ENCODE peak calls at places on chromosomes 2 and 18, in five cellular contexts. X is psoas muscle, Z is AG09309, D is Caco-2, W is right cardiac atrium. G is an unnamed sample.

GRCh38 chr18:32770181-32770650 is 2.6 kb downstream of the KLHL14 start:
- DNase-seq in X (no peak), Z (no peak), D (no peak), W (peak; percentile 33), G (no peak)

GRCh38 chr18:8960740-8961657 is 141.5 kb upstream of the NDUFV2 start:
- DNase-seq in X (no peak), Z (no peak), D (no peak), W (no peak), G (no peak)

GRCh38 chr2:70975237-70975636 is 3.2 kb upstream of the ANKRD53 start:
- DNase-seq in X (no peak), Z (no peak), D (no peak), W (no peak), G (no peak)

GRCh38 chr2:205730701-205731271 is 48.5 kb downstream of the NRP2 start:
- DNase-seq in X (no peak), Z (no peak), D (no peak), W (no peak), G (no peak)

GRCh38 chr2:126777620-126777978 is 121.1 kb upstream of the TEX51 start:
- DNase-seq in X (no peak), Z (no peak), D (no peak), W (no peak), G (no peak)

GRCh38 chr2:239245107-239245506 is 155.7 kb downstream of the HDAC4 start:
- DNase-seq in X (no peak), Z (no peak), D (no peak), W (no peak), G (no peak)

GRCh38 chr2:204036706-204037105 is 100.1 kb downstream of the ICOS start:
- DNase-seq in X (no peak), Z (no peak), D (no peak), W (no peak), G (no peak)

GRCh38 chr2:60335533-60336237 is 217.8 kb downstream of the BCL11A start:
- DNase-seq in X (no peak), Z (no peak), D (no peak), W (no peak), G (no peak)

GRCh38 chr2:63060079-63060482 is 9.5 kb downstream of the OTX1 start:
- DNase-seq in X (no peak), Z (no peak), D (no peak), W (no peak), G (no peak)

GRCh38 chr18:39746201-39746600 is 2180.6 kb upstream of the CELF4 start:
- DNase-seq in X (no peak), Z (no peak), D (no peak), W (no peak), G (no peak)

GRCh38 chr2:174399171-174399570 is 3.6 kb downstream of the SCRN3 start:
- DNase-seq in X (no peak), Z (no peak), D (no peak), W (no peak), G (no peak)

GRCh38 chr2:48471048-48471474 is 58.9 kb upstream of the STON1 start:
- DNase-seq in X (no peak), Z (peak; percentile 43), D (no peak), W (no peak), G (peak; percentile 44)

GRCh38 chr2:189218236-189218635 is 38.7 kb upstream of the COL5A2 start:
- DNase-seq in X (no peak), Z (no peak), D (no peak), W (no peak), G (no peak)

GRCh38 chr2:240688563-240688919 is 3.1 kb upstream of the AQP12A start:
- DNase-seq in X (no peak), Z (no peak), D (no peak), W (no peak), G (no peak)

GRCh38 chr2:148816176-148816575 is 58.9 kb upstream of the KIF5C start:
- DNase-seq in X (no peak), Z (no peak), D (no peak), W (no peak), G (no peak)

GRCh38 chr2:143802242-143802641 is 673.0 kb downstream of the ARHGAP15 start:
- DNase-seq in X (no peak), Z (no peak), D (no peak), W (no peak), G (no peak)

GRCh38 chr2:35741556-35741955 is 614.0 kb upstream of the CRIM1 start:
- DNase-seq in X (no peak), Z (no peak), D (no peak), W (no peak), G (no peak)

GRCh38 chr2:164681009-164681408 is 59.7 kb upstream of the GRB14 start:
- DNase-seq in X (no peak), Z (peak; percentile 1), D (no peak), W (no peak), G (no peak)

GRCh38 chr2:236745420-236746210 is 176.0 kb downstream of the ACKR3 start:
- DNase-seq in X (no peak), Z (peak; percentile 39), D (peak; percentile 85), W (no peak), G (peak; percentile 10)

GRCh38 chr2:152560163-152560562 is 157.1 kb downstream of the PRPF40A start:
- DNase-seq in X (no peak), Z (peak; percentile 52), D (no peak), W (no peak), G (no peak)

GRCh38 chr18:44823782-44824181 is 143.1 kb downstream of the SETBP1 start:
- DNase-seq in X (no peak), Z (peak; percentile 28), D (no peak), W (no peak), G (no peak)

GRCh38 chr2:96291751-96292150 is 13.6 kb downstream of the SNRNP200 start:
- DNase-seq in X (no peak), Z (no peak), D (no peak), W (no peak), G (no peak)

GRCh38 chr2:202910687-202911086 is 786 bp downstream of the WDR12 start:
- DNase-seq in X (no peak), Z (no peak), D (no peak), W (no peak), G (no peak)

GRCh38 chr2:105697781-105698449 is 46.8 kb upstream of the NCK2 start:
- DNase-seq in X (no peak), Z (no peak), D (no peak), W (peak; percentile 71), G (no peak)

GRCh38 chr2:33180915-33181314 is 234.2 kb downstream of the LTBP1 start:
- DNase-seq in X (no peak), Z (no peak), D (no peak), W (no peak), G (no peak)

GRCh38 chr2:218892693-218893348 is 12.2 kb downstream of the WNT10A start:
- DNase-seq in X (peak; percentile 70), Z (no peak), D (peak; percentile 69), W (peak; percentile 79), G (peak; percentile 34)
- H3K4me3 ChIP-seq in X (peak overlapping the region; percentile 61), Z (peak overlapping the region; percentile 5), D (peak overlapping the region; percentile 38), W (peak overlapping the region; percentile 12), G (peak overlapping the region; percentile 22)

GRCh38 chr2:218001629-218002028 is 1.2 kb downstream of the TNS1 start:
- DNase-seq in X (no peak), Z (no peak), D (no peak), W (peak; percentile 32), G (no peak)
- H3K4me3 ChIP-seq in X (peak overlapping the region; percentile 43), Z (peak overlapping the region; percentile 62), D (no peak overlapping the region), W (peak overlapping the region; percentile 53), G (no peak overlapping the region)

GRCh38 chr2:181684454-181685149 is 4.3 kb upstream of the NEUROD1 start:
- DNase-seq in X (no peak), Z (no peak), D (no peak), W (no peak), G (no peak)

GRCh38 chr2:181683518-181684453 is 3.5 kb upstream of the NEUROD1 start:
- DNase-seq in X (no peak), Z (no peak), D (no peak), W (no peak), G (peak; percentile 64)

GRCh38 chr2:181680937-181681811 is 857 bp upstream of the NEUROD1 start:
- DNase-seq in X (no peak), Z (no peak), D (no peak), W (no peak), G (no peak)

GRCh38 chr2:181682026-181682789 is 1.9 kb upstream of the NEUROD1 start:
- DNase-seq in X (no peak), Z (no peak), D (no peak), W (no peak), G (no peak)

GRCh38 chr2:181682795-181683517 is 2.6 kb upstream of the NEUROD1 start:
- DNase-seq in X (no peak), Z (no peak), D (no peak), W (no peak), G (no peak)
- H3K4me3 ChIP-seq in X (no peak overlapping the region), Z (no peak overlapping the region), D (no peak overlapping the region), W (no peak overlapping the region), G (peak overlapping the region; percentile 8)

GRCh38 chr18:58859935-58860334 is 4.7 kb upstream of the ZNF532 start:
- DNase-seq in X (no peak), Z (no peak), D (no peak), W (no peak), G (no peak)

GRCh38 chr18:58860747-58861224 is 3.9 kb upstream of the ZNF532 start:
- DNase-seq in X (no peak), Z (peak; percentile 52), D (no peak), W (no peak), G (no peak)

GRCh38 chr18:58861853-58862252 is 2.8 kb upstream of the ZNF532 start:
- DNase-seq in X (no peak), Z (no peak), D (no peak), W (no peak), G (peak; percentile 23)

GRCh38 chr18:58862404-58862803 is 2.3 kb upstream of the ZNF532 start:
- DNase-seq in X (no peak), Z (no peak), D (no peak), W (no peak), G (no peak)

GRCh38 chr18:58861353-58861752 is 3.3 kb upstream of the ZNF532 start:
- DNase-seq in X (no peak), Z (no peak), D (no peak), W (no peak), G (no peak)
- H3K4me3 ChIP-seq in X (no peak overlapping the region), Z (no peak overlapping the region), D (no peak overlapping the region), W (no peak overlapping the region), G (no peak overlapping the region)

DNA sequence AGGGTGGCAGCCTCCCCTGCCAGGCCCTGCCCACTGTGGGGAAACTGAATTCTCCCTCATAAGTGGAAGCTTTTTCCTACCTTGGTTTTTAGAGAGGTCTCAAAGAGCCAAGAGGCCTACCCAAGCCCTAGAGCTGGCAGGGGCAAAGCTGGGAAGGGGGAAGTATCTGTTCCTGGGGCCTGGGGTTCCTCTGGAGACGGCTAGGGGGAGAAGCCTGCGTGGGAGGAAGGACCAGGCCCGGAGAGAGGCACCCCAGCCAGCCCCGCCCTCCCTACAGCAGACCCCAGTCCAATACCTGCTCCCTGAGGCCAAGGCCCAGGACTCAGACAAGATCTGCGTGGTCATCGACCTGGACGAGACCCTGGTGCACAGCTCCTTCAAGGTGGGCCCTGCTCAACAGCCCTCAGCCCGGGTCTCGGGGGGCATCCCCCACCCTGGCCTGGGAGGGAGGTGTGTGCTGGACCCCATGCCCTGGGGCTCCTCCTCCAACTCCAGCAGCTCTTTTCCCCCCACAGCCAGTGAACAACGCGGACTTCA is 2.2 kb downstream of the CTDSP1 start:
- DNase-seq in X (no peak), Z (no peak), D (no peak), W (peak; percentile 61), G (no peak)
- H3K4me3 ChIP-seq in X (peak overlapping the region; percentile 91), Z (peak overlapping the region; percentile 77), D (no peak overlapping the region), W (peak overlapping the region; percentile 92), G (peak overlapping the region; percentile 68)

G was measured in HAP-1.